ENCODE peak calls at places on chromosomes 16 and 17, in nine cellular contexts. X is brain microvascular endothelial cell, T is lung, A is mucosa of descending colon, Q is astrocyte of the spinal cord, H is OCI-LY7, P is body of pancreas, W is fibroblast of villous mesenchyme, Z is AG10803. K is an unnamed sample.

GRCh38 chr16:7482596-7483290 is 150.1 kb downstream of the RBFOX1 start:
- DNase-seq in Z (no peak), Q (no peak), A (no peak), P (no peak), X (no peak), W (no peak), T (no peak), H (no peak), K (no peak)

GRCh38 chr17:56975656-56976055 is 2.3 kb upstream of the SCPEP1 start:
- DNase-seq in A (no peak), X (no peak), T (no peak), P (no peak), Z (no peak), H (no peak), Q (no peak), W (no peak), K (no peak)

GRCh38 chr16:88274847-88275246 is 107.9 kb upstream of the ZNF469 start:
- DNase-seq in A (no peak), W (peak; percentile 50), X (no peak), T (no peak), Z (peak; percentile 46), H (no peak), P (no peak), Q (no peak), K (no peak)

GRCh38 chr17:35048685-35049379 is 14.7 kb downstream of the RFFL start:
- DNase-seq in Q (no peak), X (no peak), Z (no peak), H (no peak), W (no peak), P (no peak), A (no peak), T (no peak), K (no peak)

GRCh38 chr17:47629826-47630225 is 19.9 kb upstream of the KPNB1 start:
- DNase-seq in Z (no peak), P (no peak), H (no peak), T (no peak), W (no peak), X (no peak), Q (no peak), A (no peak), K (no peak)

GRCh38 chr17:35947156-35947585 is 3.7 kb upstream of the LYZL6 start:
- DNase-seq in Z (peak; percentile 21), H (peak; percentile 55), T (peak; percentile 33), A (peak; percentile 65), X (peak; percentile 32), W (peak; percentile 28), Q (peak; percentile 14), P (peak; percentile 55), K (peak; percentile 21)

GRCh38 chr17:68378202-68379149 is 78.8 kb downstream of the WIPI1 start:
- DNase-seq in W (peak; percentile 98), P (peak; percentile 85), Z (peak; percentile 94), Q (peak; percentile 95), H (no peak), A (peak; percentile 67), T (peak; percentile 81), X (peak; percentile 96), K (peak; percentile 94)

GRCh38 chr17:17041018-17041521 is 1.2 kb upstream of the MPRIP start:
- DNase-seq in A (no peak), X (peak; percentile 47), P (peak; percentile 78), W (peak; percentile 59), T (no peak), Q (no peak), Z (peak; percentile 55), H (no peak), K (peak; percentile 72)

GRCh38 chr17:56592487-56593072 is 919 bp upstream of the NOG start:
- DNase-seq in A (peak; percentile 68), X (no peak), H (peak; percentile 44), P (peak; percentile 62), T (peak; percentile 40), W (peak; percentile 30), Z (peak; percentile 48), Q (peak; percentile 42), K (peak; percentile 45)

GRCh38 chr17:42484304-42484703 is 25.6 kb downstream of the ATP6V0A1 start:
- DNase-seq in Q (no peak), X (no peak), P (no peak), A (no peak), H (no peak), Z (no peak), W (no peak), T (no peak), K (no peak)

GRCh38 chr16:48321307-48322036 is 63.7 kb downstream of the SIAH1 start:
- DNase-seq in H (no peak), A (no peak), W (peak; percentile 63), X (peak; percentile 61), P (no peak), Q (peak; percentile 44), T (no peak), Z (peak; percentile 21), K (peak; percentile 27)

GRCh38 chr16:85353013-85353412 is 240.7 kb upstream of the CIBAR2 start:
- DNase-seq in Z (no peak), H (no peak), T (no peak), Q (no peak), A (no peak), W (no peak), X (no peak), P (no peak), K (no peak)

GRCh38 chr16:4244254-4244812 is 2.5 kb upstream of the SRL start:
- DNase-seq in H (no peak), Z (no peak), P (peak; percentile 62), X (no peak), W (peak; percentile 74), Q (no peak), A (no peak), T (no peak), K (no peak)

GRCh38 chr16:56448005-56448404 is 3.1 kb downstream of the NUDT21 start:
- DNase-seq in W (no peak), Z (no peak), P (no peak), X (no peak), H (no peak), A (no peak), T (no peak), Q (no peak), K (no peak)

GRCh38 chr16:56450275-56450889 is 750 bp downstream of the NUDT21 start:
- DNase-seq in A (no peak), W (no peak), Z (peak; percentile 15), X (no peak), T (no peak), H (peak; percentile 23), Q (no peak), P (no peak), K (peak; percentile 6)

GRCh38 chr16:56451753-56452689 is 667 bp downstream of the OGFOD1 start:
- DNase-seq in T (no peak), X (peak; percentile 32), Q (peak; percentile 41), H (peak; percentile 28), Z (peak; percentile 55), W (peak; percentile 39), A (peak; percentile 32), P (peak; percentile 69), K (peak; percentile 50)

DNA sequence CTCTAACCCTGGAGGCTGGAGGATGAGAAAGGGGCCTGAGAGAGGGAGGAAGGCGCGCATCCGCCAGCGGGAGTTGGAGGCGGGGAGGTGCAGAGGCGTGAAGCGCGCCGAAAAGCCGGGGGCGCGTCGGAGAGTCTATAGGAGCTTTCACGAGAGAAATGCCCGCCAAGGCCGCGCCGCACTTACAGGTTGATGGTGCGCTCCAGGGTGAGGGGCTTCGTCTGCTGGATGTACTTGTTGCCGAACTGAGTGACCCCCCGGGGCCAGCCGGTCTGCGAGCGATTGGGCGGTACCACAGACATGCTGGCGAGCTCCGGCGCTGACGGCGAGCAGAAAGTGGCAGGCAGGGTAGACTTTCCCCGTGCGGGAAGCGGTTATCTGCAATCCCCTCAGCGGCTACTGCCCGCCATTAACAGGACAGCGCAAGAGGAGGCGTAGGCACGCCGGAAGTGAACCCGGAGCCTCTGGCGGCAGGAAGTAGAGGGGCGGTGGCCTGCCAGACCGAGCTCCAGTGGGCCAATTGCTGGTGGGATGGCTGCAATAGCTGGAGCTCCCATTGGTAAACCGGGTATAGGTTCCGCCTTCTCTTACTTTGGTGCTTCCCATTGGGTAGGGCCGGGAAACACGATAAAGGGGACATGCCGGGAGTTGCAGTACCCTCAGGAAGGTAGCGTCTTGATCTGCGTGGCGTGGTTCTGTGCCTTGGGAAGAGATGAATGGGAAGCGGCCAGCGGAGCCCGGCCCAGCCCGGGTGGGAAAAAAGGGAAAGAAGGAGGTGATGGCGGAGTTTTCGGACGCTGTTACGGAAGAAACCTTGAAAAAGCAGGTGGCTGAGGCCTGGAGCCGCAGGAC is at the start of the genes NUDT21 and OGFOD1:
- DNase-seq in Q (peak; percentile 98), Z (peak; percentile 98), H (peak; percentile 97), P (peak; percentile 95), T (peak; percentile 96), X (peak; percentile 99), A (peak; percentile 91), W (peak; percentile 98), K (peak; percentile 98)
- TF ChIP-seq CTCF in Q (no peak), Z (peak; percentile 6), H (no peak), P (no peak), T (no peak), X (no peak), A (no peak), W (no peak), K (no peak)

DNA sequence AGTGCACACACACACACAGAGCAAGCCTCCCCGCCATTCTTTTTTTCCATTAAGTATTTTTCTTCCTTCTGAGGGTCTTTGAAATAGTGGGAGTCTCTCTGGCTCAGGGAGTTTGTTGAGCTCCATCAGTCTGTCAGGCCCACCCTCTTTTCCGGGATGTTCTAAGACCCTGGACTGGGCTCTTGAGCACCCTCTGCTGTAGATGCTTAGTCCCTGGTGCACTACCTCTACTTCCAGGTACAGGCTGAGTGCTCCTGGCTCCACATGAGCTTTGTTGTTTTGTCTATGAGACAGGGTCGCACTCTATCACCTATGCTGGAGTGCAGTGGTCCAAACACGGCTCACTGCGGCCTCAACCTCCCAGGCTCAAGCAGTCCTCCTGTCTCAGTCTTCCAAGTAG is 20.7 kb downstream of the LIMD2 start:
- DNase-seq in Z (no peak), A (no peak), P (no peak), W (no peak), Q (no peak), X (no peak), H (no peak), T (no peak), K (no peak)
- TF ChIP-seq CTCF in Z (no peak), A (no peak), P (no peak), W (no peak), Q (no peak), X (peak; percentile 34), H (peak; percentile 57), T (no peak), K (no peak)

GRCh38 chr16:86458457-86458777 is 51.9 kb upstream of the FOXF1 start:
- DNase-seq in W (no peak), H (no peak), X (no peak), P (no peak), A (no peak), T (no peak), Q (no peak), Z (no peak), K (no peak)
- TF ChIP-seq CTCF in W (no peak), H (no peak), X (no peak), P (no peak), A (no peak), T (no peak), Q (no peak), Z (no peak), K (no peak)

DNA sequence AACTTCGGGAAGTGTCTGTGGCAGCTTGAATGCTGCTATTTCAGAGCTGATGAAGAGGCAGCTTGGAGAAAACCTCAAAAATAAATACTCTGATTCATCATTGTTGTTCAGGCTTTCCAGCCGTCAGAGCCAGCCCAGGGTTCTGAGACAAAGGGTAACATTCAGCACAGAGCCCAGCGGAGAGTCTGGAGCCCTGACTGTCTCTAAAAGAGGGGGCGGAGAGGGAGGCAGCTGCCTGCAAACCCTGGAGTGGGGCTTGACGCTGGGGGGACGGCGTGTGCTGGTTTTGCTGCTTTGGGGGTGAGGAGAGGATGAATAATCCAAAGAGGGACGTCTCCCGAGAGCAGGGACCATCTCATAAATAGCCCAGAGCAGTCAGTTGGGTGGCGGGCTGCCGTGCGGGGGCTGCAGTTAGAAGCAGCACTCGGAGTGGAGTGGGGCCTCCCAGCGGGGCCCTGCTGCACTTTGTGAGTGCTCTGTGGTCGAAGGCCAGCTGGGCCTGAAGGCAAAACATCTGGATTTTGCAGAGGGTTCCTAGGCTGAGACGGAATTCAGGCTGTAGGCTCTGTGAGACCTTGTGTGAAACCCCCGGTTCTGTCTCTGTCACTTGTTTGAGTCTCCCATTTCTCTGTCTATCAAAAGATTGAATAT is 237.8 kb downstream of the PRKCA start:
- DNase-seq in P (peak; percentile 12), H (peak; percentile 31), Z (peak; percentile 82), X (peak; percentile 93), T (no peak), Q (peak; percentile 95), W (peak; percentile 81), A (peak; percentile 33), K (peak; percentile 80)
- TF ChIP-seq CTCF in P (no peak), H (no peak), Z (peak; percentile 2), X (no peak), T (no peak), Q (peak; percentile 3), W (no peak), A (no peak), K (no peak)